ENCODE peak calls at places on chromosomes 4 and X, in four cellular contexts. H is Right ventricle myocardium superior; F is stimulated activated CD4-positive, alpha-beta T cell treated with anti-CD3 and anti-CD28 coated beads, Interleukin-2, amount 100 ng/mL, for 24 hours; M is mesendoderm. J is an unnamed sample.

GRCh38 chr4:147879676-147880075 is 147.8 kb downstream of the ARHGAP10 start:
- DNase-seq in H (no peak), F (no peak), M (no peak), J (no peak)

GRCh38 chr4:72568959-72569718 is at the start of gene ADAMTS3:
- DNase-seq in M (peak), H (peak), F (peak), J (peak)

GRCh38 chrX:46704767-46705386 is 54.0 kb downstream of the SLC9A7 start:
- DNase-seq in H (no peak), M (no peak), F (peak), J (peak)

GRCh38 chrX:17736856-17737706 is at the start of gene SCML1:
- DNase-seq in F (peak), M (peak), H (peak), J (peak)

GRCh38 chr4:82431026-82431745 is 796 bp downstream of the ENOPH1 start:
- DNase-seq in M (peak), H (no peak), F (peak), J (peak)

GRCh38 chrX:53445977-53446376 is 11.8 kb upstream of the HSD17B10 start:
- DNase-seq in F (peak), H (peak), M (peak), J (peak)

GRCh38 chrX:103704863-103705262 is 5.8 kb upstream of the TMEM31 start:
- DNase-seq in F (no peak), H (no peak), M (no peak), J (no peak)

GRCh38 chr4:71694946-71695345 is 88.9 kb downstream of the GC start:
- DNase-seq in M (no peak), H (no peak), F (no peak), J (no peak)

GRCh38 chr4:24644983-24645764 is 60.8 kb upstream of the DHX15 start:
- DNase-seq in F (no peak), M (no peak), H (no peak), J (no peak)

GRCh38 chr4:44425614-44426208 is 22.9 kb downstream of the KCTD8 start:
- DNase-seq in H (no peak), F (no peak), M (peak), J (no peak)

J was measured in activated CD4-positive, alpha-beta memory T cell treated with anti-CD3 and anti-CD28 coated beads for 36 hours.